ENCODE peak calls at places on chromosomes 4 and X, in ten cellular contexts. T is cardiac muscle cell, B is tibial artery, S is progenitor cell of endocrine pancreas, J is retinal pigment epithelial cell, O is stomach, P is mucosa of descending colon, H is HFFc6, N is mammary epithelial cell, L is heart right ventricle. Q is an unnamed sample.

GRCh38 chr4:39044947-39045734 is 12.9 kb upstream of the TMEM156 start:
- DNase-seq in T (peak), L (peak), J (no peak), O (peak), H (no peak), N (peak), P (peak), S (no peak), B (no peak), Q (no peak)

GRCh38 chr4:127849505-127850234 is 31.0 kb upstream of the PLK4 start:
- DNase-seq in S (no peak), N (no peak), L (no peak), B (no peak), T (no peak), O (no peak), P (no peak), J (no peak), H (no peak), Q (no peak)

GRCh38 chr4:36274158-36274557 is 7.3 kb upstream of the DTHD1 start:
- DNase-seq in J (no peak), T (no peak), O (no peak), S (no peak), H (no peak), N (no peak), P (no peak), L (no peak), B (no peak), Q (no peak)

GRCh38 chrX:18674417-18674787 is 2.5 kb upstream of the RS1 start:
- DNase-seq in B (peak), H (no peak), S (peak), T (no peak), P (peak), J (no peak), N (no peak), O (peak), L (peak), Q (peak)

GRCh38 chr4:184097240-184097619 is 120.4 kb downstream of the ENPP6 start:
- DNase-seq in B (peak), N (peak), J (no peak), S (no peak), H (no peak), L (peak), P (peak), T (no peak), O (peak), Q (peak)

GRCh38 chr4:80196259-80197131 is 808 bp upstream of the PRDM8 start:
- DNase-seq in J (no peak), H (no peak), P (no peak), B (no peak), O (no peak), N (no peak), T (peak), S (no peak), L (no peak), Q (no peak)

GRCh38 chrX:107442914-107443527 is 6.4 kb upstream of the FRMPD3 start:
- DNase-seq in L (no peak), B (no peak), T (no peak), S (no peak), H (no peak), O (no peak), N (no peak), P (peak), J (no peak), Q (no peak)

GRCh38 chr4:7646384-7647061 is 211.8 kb upstream of the PSAPL1 start:
- DNase-seq in P (no peak), S (no peak), L (no peak), H (no peak), J (no peak), O (no peak), T (no peak), N (no peak), B (no peak), Q (no peak)

GRCh38 chr4:54723786-54724185 is 66.0 kb downstream of the KIT start:
- DNase-seq in O (no peak), J (no peak), B (no peak), T (no peak), H (no peak), L (no peak), N (no peak), P (no peak), S (no peak), Q (no peak)

GRCh38 chr4:172850838-172851237 is 317.8 kb upstream of the GALNT7 start:
- DNase-seq in S (no peak), N (peak), J (peak), B (no peak), T (no peak), P (no peak), O (no peak), L (no peak), H (peak), Q (no peak)

GRCh38 chrX:47285762-47286320 is 53.0 kb downstream of the USP11 start:
- DNase-seq in J (no peak), T (no peak), B (no peak), P (no peak), N (no peak), O (no peak), S (no peak), H (no peak), L (no peak), Q (no peak)

GRCh38 chr4:27198246-27198645 is 337.6 kb downstream of the STIM2 start:
- DNase-seq in S (no peak), T (peak), H (no peak), B (no peak), O (no peak), P (no peak), L (no peak), J (no peak), N (no peak), Q (no peak)

GRCh38 chr4:26197018-26197779 is 123.6 kb upstream of the RBPJ start:
- DNase-seq in H (peak), P (no peak), O (peak), L (no peak), N (peak), J (peak), B (no peak), T (no peak), S (no peak), Q (peak)

GRCh38 chrX:107700317-107700774 is 72.0 kb downstream of the PRPS1 start:
- DNase-seq in H (no peak), S (no peak), T (no peak), L (no peak), O (no peak), P (no peak), B (peak), J (peak), N (peak), Q (no peak)

GRCh38 chr4:31375936-31376335 is 655.8 kb downstream of the PCDH7 start:
- DNase-seq in P (no peak), B (no peak), J (no peak), H (no peak), S (no peak), O (no peak), N (no peak), L (no peak), T (no peak), Q (no peak)

DNA sequence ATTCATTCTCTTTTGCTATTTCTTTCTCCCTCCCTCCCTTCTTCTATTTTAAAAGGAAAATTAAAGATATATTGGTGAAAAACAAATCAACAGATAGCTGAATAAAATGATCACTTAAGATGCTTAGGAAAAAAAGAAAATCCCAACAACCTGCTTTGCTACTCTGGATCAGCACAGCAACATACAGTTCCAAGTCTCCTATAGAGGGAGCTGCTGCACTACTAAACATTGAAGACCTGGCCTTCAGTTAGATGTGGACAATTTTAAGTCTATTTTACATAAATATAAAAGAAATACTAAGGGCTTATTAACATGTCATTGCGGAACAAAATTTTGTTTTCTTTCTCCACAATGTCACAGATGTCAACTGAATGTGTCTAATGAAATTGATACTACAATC is 226.4 kb downstream of the MAGEB5 start:
- DNase-seq in T (peak), B (no peak), H (no peak), O (no peak), N (peak), J (no peak), S (no peak), L (no peak), P (no peak), Q (no peak)
- TF ChIP-seq CTCF in T (peak), B (no peak), H (no peak), O (no peak), N (peak), J (peak), S (peak), L (peak), P (no peak), Q (no peak)

GRCh38 chr4:8916251-8916913 is 44.7 kb upstream of the HMX1 start:
- DNase-seq in L (no peak), N (no peak), O (peak), S (peak), T (no peak), J (no peak), B (peak), P (no peak), H (no peak), Q (no peak)

GRCh38 chr4:8919651-8920288 is 48.1 kb upstream of the HMX1 start:
- DNase-seq in N (no peak), S (peak), L (no peak), B (peak), O (peak), J (no peak), H (no peak), T (no peak), P (no peak), Q (peak)

GRCh38 chr4:8917321-8917811 is 45.7 kb upstream of the HMX1 start:
- DNase-seq in P (no peak), N (no peak), L (no peak), H (no peak), S (peak), B (no peak), T (no peak), O (peak), J (no peak), Q (no peak)

GRCh38 chr4:8916914-8917305 is 45.3 kb upstream of the HMX1 start:
- DNase-seq in N (no peak), J (no peak), H (no peak), P (no peak), T (no peak), S (no peak), L (no peak), O (no peak), B (no peak), Q (no peak)

GRCh38 chr4:8917868-8918783 is 46.5 kb upstream of the HMX1 start:
- DNase-seq in O (peak), J (no peak), L (peak), P (peak), H (peak), N (peak), S (peak), T (peak), B (peak), Q (peak)
- TF ChIP-seq CTCF in O (peak), J (peak), L (peak), P (peak), H (peak), N (peak), S (peak), T (peak), B (peak), Q (peak)

GRCh38 chr4:64911846-64912245 is 502.6 kb upstream of the TECRL start:
- DNase-seq in H (no peak), O (no peak), N (no peak), P (no peak), S (no peak), B (no peak), L (no peak), T (no peak), J (no peak), Q (no peak)
- TF ChIP-seq CTCF in H (no peak), O (no peak), N (no peak), P (no peak), S (no peak), B (no peak), L (no peak), T (no peak), J (no peak), Q (no peak)

GRCh38 chr4:48340905-48341775 is at the start of gene SLAIN2:
- DNase-seq in S (peak), B (peak), H (peak), L (peak), N (peak), J (peak), O (peak), P (peak), T (peak), Q (peak)
- TF ChIP-seq CTCF in S (peak), B (peak), H (peak), L (peak), N (no peak), J (peak), O (peak), P (peak), T (peak), Q (peak)

GRCh38 chr4:40507977-40508376 is 121.7 kb downstream of the RBM47 start:
- DNase-seq in S (no peak), H (no peak), B (no peak), T (no peak), O (no peak), L (no peak), N (no peak), J (no peak), P (peak), Q (peak)
- TF ChIP-seq CTCF in S (no peak), H (peak), B (no peak), T (no peak), O (no peak), L (no peak), N (no peak), J (no peak), P (no peak), Q (no peak)

DNA sequence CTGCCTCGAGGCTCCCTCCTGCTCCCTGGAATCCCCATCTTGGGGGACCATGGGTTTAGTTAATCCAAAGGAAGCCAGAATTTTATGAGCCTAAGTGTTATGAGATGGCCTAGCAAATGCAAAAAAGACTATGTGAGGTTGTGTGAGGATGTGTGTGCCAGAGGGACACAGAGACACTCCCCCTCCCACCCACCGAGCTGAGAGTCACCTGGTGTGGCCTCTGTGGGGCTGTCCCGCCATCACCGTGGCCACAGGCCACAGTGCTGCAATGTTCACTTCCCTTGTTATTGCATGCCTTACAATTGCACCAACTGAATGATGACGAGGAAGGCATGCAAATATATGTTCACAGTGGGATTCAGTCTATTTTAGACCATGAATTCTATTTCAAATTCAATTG is 593 bp upstream of the FGFBP2 start:
- DNase-seq in O (no peak), B (no peak), J (no peak), P (no peak), N (no peak), T (no peak), H (no peak), S (no peak), L (no peak), Q (no peak)
- TF ChIP-seq CTCF in O (no peak), B (no peak), J (no peak), P (no peak), N (no peak), T (no peak), H (no peak), S (no peak), L (no peak), Q (no peak)